ENCODE peak calls at places on chromosomes 16 and 17, in four cellular contexts. L is K562, Y is HepG2, Q is GM12878. E is an unnamed sample.

GRCh38 chr17:45261577-45262515 is at the start of gene SPATA32:
- DNase-seq in Y (no peak), L (no peak), Q (no peak), E (peak)

GRCh38 chr16:1512774-1513173 is 19.6 kb downstream of the TELO2 start:
- DNase-seq in Q (no peak), L (no peak), Y (no peak), E (no peak)

GRCh38 chr17:39678340-39679116 is 9.3 kb downstream of the PGAP3 start:
- DNase-seq in Y (no peak), Q (no peak), L (no peak), E (no peak)

GRCh38 chr17:80002690-80003490 is 32.8 kb downstream of the TBC1D16 start:
- DNase-seq in Q (no peak), Y (no peak), L (no peak), E (no peak)

GRCh38 chr17:74164446-74165045 is 38.9 kb upstream of the RPL38 start:
- DNase-seq in Q (no peak), L (no peak), Y (no peak), E (no peak)

GRCh38 chr16:67509016-67509415 is 19.6 kb upstream of the RIPOR1 start:
- DNase-seq in Q (no peak), Y (no peak), L (no peak), E (no peak)

GRCh38 chr16:81469710-81470481 is 25.3 kb downstream of the CMIP start:
- DNase-seq in L (peak), Q (peak), Y (no peak), E (no peak)

GRCh38 chr17:61475726-61476125 is 23.5 kb downstream of the TBX4 start:
- DNase-seq in Q (no peak), Y (no peak), L (no peak), E (no peak)

GRCh38 chr16:9665851-9666271 is 516.4 kb downstream of the GRIN2A start:
- DNase-seq in Q (no peak), Y (no peak), L (no peak), E (no peak)

GRCh38 chr16:3780570-3780969 is 63.2 kb upstream of the TRAP1 start:
- DNase-seq in Y (no peak), Q (no peak), L (peak), E (no peak)

GRCh38 chr17:82716383-82717181 is at the start of gene FN3KRP:
- DNase-seq in L (peak), Y (peak), Q (peak), E (peak)

GRCh38 chr17:29376667-29377268 is 13.4 kb upstream of the TAOK1 start:
- DNase-seq in Q (no peak), Y (no peak), L (peak), E (no peak)

GRCh38 chr16:2483160-2483559 is 8.2 kb downstream of the TBC1D24 start:
- DNase-seq in Q (no peak), L (no peak), Y (no peak), E (no peak)

GRCh38 chr16:48081656-48082055 is 74.1 kb downstream of the ABCC12 start:
- DNase-seq in Y (no peak), L (no peak), Q (no peak), E (no peak)

GRCh38 chr16:71426069-71426879 is 15.6 kb downstream of the TLE7 start:
- DNase-seq in Y (peak), Q (peak), L (peak), E (peak)

GRCh38 chr17:55356440-55357328 is 65.0 kb downstream of the MMD start:
- DNase-seq in Q (peak), Y (peak), L (peak), E (peak)

GRCh38 chr17:62781356-62781755 is 26.8 kb downstream of the MARCHF10 start:
- DNase-seq in L (no peak), Q (no peak), Y (no peak), E (no peak)

GRCh38 chr16:77850637-77851330 is 62.4 kb downstream of the VAT1L start:
- DNase-seq in L (no peak), Q (no peak), Y (no peak), E (no peak)

GRCh38 chr16:85521737-85522042 is 91.4 kb upstream of the GSE1 start:
- DNase-seq in L (no peak), Y (no peak), Q (no peak), E (no peak)

GRCh38 chr16:84307209-84307954 is 12.7 kb downstream of the WFDC1 start:
- DNase-seq in Y (no peak), L (peak), Q (no peak), E (no peak)

GRCh38 chr17:36679815-36680467 is 78.6 kb downstream of the MRM1 start:
- DNase-seq in L (no peak), Q (no peak), Y (no peak), E (no peak)

GRCh38 chr17:82854226-82854625 is 14.4 kb upstream of the ZNF750 start:
- DNase-seq in L (no peak), Y (no peak), Q (no peak), E (no peak)

GRCh38 chr17:74919440-74920305 is 3.4 kb downstream of the USH1G start:
- DNase-seq in Y (peak), L (peak), Q (no peak), E (peak)

GRCh38 chr16:22813223-22813945 is 578 bp upstream of the HS3ST2 start:
- DNase-seq in Q (no peak), Y (peak), L (peak), E (peak)

GRCh38 chr17:41648411-41649195 is 24.2 kb upstream of the KRT17 start:
- DNase-seq in L (peak), Y (peak), Q (no peak), E (peak)
- TF ChIP-seq CREB1 in L (no peak), Y (no peak), Q (no peak), E (no peak)

DNA sequence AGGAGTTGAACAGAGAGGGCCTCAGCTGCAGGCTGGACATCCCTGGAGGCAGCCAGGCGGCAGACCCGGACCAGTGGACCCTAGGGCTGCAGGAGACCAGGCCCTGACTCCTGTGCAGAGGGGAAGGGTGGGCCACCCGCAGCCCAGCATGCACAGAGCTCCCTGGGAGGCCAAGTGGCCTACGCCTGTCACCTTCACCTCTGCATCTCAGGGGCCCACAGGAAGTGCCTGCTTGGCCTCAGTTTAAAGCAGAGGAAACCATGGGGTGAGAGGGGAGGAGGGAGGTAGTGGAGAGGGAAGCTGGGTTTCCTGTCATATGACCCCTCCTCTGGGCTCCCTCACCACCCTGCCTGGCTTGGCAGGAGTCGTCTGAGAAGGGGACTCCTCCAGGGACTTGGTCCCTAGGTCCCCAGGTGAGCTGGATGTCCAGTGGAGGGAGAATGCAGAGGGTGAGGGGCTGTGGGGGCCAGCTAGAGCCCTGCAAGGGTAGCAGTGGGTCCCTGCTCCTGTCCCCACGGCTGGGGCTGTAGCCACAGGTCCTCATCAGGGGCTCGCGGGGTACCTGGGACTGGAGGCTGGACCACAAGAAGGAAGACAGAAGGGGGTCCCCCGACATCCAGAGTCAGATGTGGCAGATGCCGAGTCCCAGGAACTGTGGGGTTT is at the start of gene TMC8:
- DNase-seq in Q (no peak), Y (peak), L (peak), E (no peak)
- TF ChIP-seq ETV6 in Q (no peak), Y (no peak), L (no peak), E (no peak)

GRCh38 chr17:70073326-70073725 is 1.7 kb upstream of the KCNJ16 start:
- DNase-seq in L (no peak), Q (no peak), Y (no peak), E (no peak)

GRCh38 chr17:70071127-70071526 is 3.9 kb upstream of the KCNJ16 start:
- DNase-seq in Y (no peak), Q (no peak), L (no peak), E (no peak)

GRCh38 chr17:70072900-70073299 is 2.1 kb upstream of the KCNJ16 start:
- DNase-seq in L (no peak), Y (no peak), Q (no peak), E (no peak)

GRCh38 chr17:70071620-70072019 is 3.4 kb upstream of the KCNJ16 start:
- DNase-seq in Q (no peak), L (no peak), Y (no peak), E (no peak)

DNA sequence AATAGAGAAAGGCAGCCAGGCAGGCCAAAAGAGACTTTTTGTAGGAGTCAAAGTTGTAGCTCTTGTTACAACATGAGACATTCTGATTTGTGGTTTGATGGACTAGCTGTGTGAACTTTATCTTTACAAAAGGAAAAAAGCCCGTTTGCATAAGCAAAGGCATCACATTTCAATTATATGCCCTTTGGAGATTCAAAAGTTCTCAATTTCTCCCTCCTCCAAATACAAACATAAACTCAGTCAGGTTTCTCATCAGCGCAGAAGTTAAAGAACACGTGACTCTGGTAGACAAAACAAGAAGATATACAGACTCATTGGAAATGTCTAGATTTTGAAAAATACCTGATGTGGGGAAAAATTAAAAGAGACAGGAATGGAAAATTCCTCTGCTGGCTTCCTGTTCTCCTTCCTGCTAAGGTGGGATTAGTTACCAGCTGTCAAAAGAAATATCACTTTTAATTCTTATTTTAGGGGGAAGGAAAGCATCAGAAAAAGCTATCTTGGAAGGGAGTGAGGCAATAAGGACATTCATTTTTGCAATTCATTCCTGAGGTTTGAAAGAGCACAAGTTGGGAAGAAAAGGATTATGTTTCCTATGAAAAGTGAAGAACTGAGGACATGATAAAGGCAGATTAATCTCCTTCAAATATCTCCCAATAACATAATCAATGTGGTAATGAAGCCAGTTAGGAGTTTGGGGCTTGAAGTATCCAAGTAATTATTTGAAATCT is 4.6 kb upstream of the KCNJ16 start:
- DNase-seq in Q (no peak), L (no peak), Y (no peak), E (no peak)
- TF ChIP-seq ATF3 in Q (no peak), L (no peak), Y (no peak), E (no peak)

DNA sequence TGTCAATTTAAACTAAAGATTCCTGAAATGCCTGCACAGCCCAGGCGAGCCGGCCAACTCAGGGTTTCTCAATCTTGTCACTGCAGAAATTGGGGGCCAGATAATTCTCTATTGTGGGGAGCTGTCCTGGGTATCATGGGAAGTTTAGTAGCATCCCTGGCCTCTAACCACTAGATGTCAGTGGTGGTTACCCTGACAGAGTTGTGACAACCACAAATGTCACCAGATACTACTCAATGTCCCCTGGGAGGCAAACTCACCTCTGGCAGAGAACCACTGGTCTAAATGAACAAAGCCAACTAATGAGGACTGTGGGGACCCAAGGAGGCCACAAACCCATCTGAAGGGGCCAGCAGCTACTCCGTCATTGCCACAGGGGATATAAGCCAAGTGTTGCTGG is 90.9 kb downstream of the MYH11 start:
- DNase-seq in L (peak), Y (peak), Q (peak), E (peak)
- TF ChIP-seq CREB1 in L (no peak), Y (no peak), Q (peak), E (no peak)

GRCh38 chr17:27567563-27567859 is 63.5 kb upstream of the LGALS9 start:
- DNase-seq in L (no peak), Y (no peak), Q (no peak), E (no peak)
- TF ChIP-seq ETV6 in L (no peak), Y (no peak), Q (no peak), E (no peak)

GRCh38 chr17:18231156-18231555 is 5.7 kb downstream of the LLGL1 start:
- DNase-seq in Q (no peak), L (no peak), Y (no peak), E (no peak)
- TF ChIP-seq ATF3 in Q (no peak), L (no peak), Y (no peak), E (no peak)

GRCh38 chr16:14600164-14600563 is 29.9 kb downstream of the PARN start:
- DNase-seq in L (peak), Y (peak), Q (no peak), E (no peak)
- TF ChIP-seq CREB1 in L (no peak), Y (no peak), Q (no peak), E (no peak)

GRCh38 chr17:81189670-81190530 is 23.9 kb upstream of the AATK start:
- DNase-seq in Y (peak), L (peak), Q (no peak), E (peak)
- TF ChIP-seq ETV6 in Y (no peak), L (no peak), Q (no peak), E (no peak)

GRCh38 chr17:8419305-8419704 is 16.4 kb upstream of the NDEL1 start:
- DNase-seq in Q (no peak), L (no peak), Y (no peak), E (no peak)

GRCh38 chr17:8418471-8418870 is 17.2 kb upstream of the NDEL1 start:
- DNase-seq in Q (no peak), L (no peak), Y (no peak), E (no peak)

GRCh38 chr17:8421571-8421970 is 14.1 kb upstream of the NDEL1 start:
- DNase-seq in Y (no peak), Q (no peak), L (no peak), E (no peak)

GRCh38 chr17:8417806-8418205 is 17.9 kb upstream of the NDEL1 start:
- DNase-seq in Y (peak), Q (no peak), L (no peak), E (no peak)

DNA sequence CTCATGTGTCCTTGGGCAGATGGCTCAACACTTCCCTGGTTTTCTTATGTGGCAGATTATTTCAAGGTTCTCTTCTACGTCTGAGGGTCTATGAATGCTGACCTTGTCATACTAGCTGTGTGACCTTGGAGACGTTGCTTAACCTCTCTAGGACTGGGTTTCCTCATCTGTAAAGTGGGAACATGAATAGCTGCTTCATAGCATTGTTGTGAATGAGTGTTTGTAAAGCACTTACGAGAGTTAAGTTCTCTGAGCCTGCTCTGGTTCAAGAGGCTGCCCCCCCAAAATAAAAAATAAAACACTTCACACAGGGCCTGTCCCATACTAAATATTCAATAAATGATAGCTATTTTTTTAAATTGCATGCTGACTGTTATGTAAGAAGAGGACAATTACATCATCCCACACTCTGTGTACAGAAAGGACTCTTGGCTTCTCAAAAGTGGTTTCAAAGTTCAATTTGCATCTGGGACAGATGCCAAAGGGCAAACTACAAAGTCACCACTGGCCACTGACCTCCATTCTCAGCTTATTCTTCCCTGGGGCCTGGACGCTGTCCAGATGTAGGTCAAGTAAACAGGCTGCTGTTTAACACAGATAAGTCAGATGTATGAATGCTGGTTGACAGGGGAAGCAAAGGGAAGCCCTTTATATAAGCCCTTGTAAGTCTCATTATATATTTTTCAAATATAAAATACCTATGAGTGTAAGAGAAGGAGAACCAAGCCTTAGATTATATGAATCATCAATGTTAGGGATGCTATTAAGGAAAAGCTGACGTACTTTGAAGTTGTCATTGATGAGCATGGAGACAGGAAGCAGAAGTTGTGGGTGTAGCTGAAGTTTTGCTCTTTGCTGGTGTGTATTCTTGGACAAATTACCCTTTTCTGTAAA is 15.4 kb upstream of the NDEL1 start:
- DNase-seq in Y (peak), L (peak), Q (no peak), E (no peak)
- TF ChIP-seq ATF3 in Y (peak), L (peak), Q (no peak), E (no peak)

GRCh38 chr17:76983075-76983411 is 114.8 kb downstream of the MGAT5B start:
- DNase-seq in Q (no peak), L (no peak), Y (no peak), E (no peak)

GRCh38 chr17:76983431-76983830 is 115.2 kb downstream of the MGAT5B start:
- DNase-seq in Y (no peak), L (no peak), Q (no peak), E (no peak)

GRCh38 chr17:76986318-76986717 is 118.1 kb downstream of the MGAT5B start:
- DNase-seq in Y (no peak), Q (no peak), L (no peak), E (no peak)

GRCh38 chr17:76982408-76983074 is 114.3 kb downstream of the MGAT5B start:
- DNase-seq in Q (no peak), Y (no peak), L (no peak), E (no peak)

DNA sequence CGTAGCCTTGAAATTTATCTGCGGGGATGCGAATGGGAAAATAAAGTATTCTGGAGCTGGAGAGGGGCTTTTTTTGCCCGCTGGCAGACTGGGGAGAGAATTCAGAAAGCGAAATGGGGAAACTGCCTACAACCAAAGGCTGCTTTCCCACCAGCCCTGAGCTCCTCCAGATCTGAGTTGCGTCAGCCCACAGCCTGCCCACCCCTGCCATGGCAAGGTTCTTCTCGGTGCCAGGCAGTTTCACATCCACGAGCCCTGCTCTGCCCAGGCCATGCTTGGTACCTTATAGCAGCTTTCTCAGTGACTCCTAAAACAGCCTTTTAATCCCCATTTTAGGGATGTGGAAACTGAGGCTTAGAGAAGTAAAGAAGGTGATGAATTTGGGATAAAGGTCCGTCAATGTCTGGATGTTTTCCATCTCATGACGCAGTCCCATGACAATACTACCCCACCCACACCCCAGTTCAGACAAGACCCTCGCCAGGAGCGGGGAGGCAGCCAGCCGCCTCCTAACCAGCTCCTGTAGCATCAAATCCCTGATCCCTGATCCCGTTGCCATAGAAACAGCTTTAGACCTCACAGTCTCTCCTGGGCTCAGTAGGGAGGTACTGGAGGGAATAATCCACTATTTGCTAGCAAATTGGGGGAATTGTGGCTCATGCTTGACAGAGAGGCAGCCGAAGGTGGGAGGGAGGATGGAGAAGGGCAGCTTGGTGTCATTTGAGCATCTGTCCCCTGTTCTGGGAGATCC is 113.5 kb downstream of the MGAT5B start:
- DNase-seq in Y (no peak), L (no peak), Q (no peak), E (no peak)
- TF ChIP-seq CREB1 in Y (no peak), L (no peak), Q (no peak), E (no peak)

E was measured in WTC11.